ENCODE peak calls at places on chromosomes 11 and 22, in ten cellular contexts. W is ovary; D is glutamatergic neuron; F is ascending aorta; Z is Peyer's patch; X is AG10803; M is astrocyte of the spinal cord; I is CD4-positive, alpha-beta T cell; G is GM13977; U is WTC11. Y is an unnamed sample.

GRCh38 chr11:67083786-67084366 is 27.2 kb downstream of the RHOD start:
- DNase-seq in M (no peak), F (no peak), W (no peak), U (no peak), I (no peak), Z (no peak), D (no peak), X (no peak), G (no peak), Y (no peak)

GRCh38 chr11:62353841-62354240 is 16.6 kb downstream of the ASRGL1 start:
- DNase-seq in Z (no peak), X (no peak), F (no peak), W (no peak), M (no peak), G (no peak), I (no peak), D (no peak), U (no peak), Y (no peak)

GRCh38 chr11:82906236-82906635 is 4.7 kb downstream of the DDIAS start:
- DNase-seq in Z (no peak), U (no peak), G (peak), D (no peak), M (peak), I (no peak), F (no peak), X (peak), W (no peak), Y (no peak)

GRCh38 chr11:748007-748359 is 719 bp downstream of the TALDO1 start:
- DNase-seq in U (no peak), X (peak), Z (no peak), D (no peak), G (no peak), I (no peak), M (no peak), W (no peak), F (no peak), Y (no peak)

GRCh38 chr11:75275581-75275980 is 35.0 kb downstream of the TPBGL start:
- DNase-seq in G (no peak), D (no peak), M (no peak), Z (peak), I (peak), U (no peak), X (no peak), F (peak), W (no peak), Y (no peak)

GRCh38 chr11:59175104-59175503 is 3.2 kb downstream of the DTX4 start:
- DNase-seq in D (no peak), I (no peak), Z (no peak), M (no peak), U (no peak), G (no peak), W (no peak), F (no peak), X (no peak), Y (no peak)

GRCh38 chr11:1165256-1166041 is 7.7 kb downstream of the MUC5AC start:
- DNase-seq in G (peak), Z (no peak), U (peak), F (no peak), W (no peak), M (no peak), X (no peak), I (no peak), D (no peak), Y (no peak)

GRCh38 chr22:17633217-17633997 is 4.9 kb upstream of the ATP6V1E1 start:
- DNase-seq in Z (no peak), F (no peak), X (peak), W (no peak), G (no peak), U (no peak), M (peak), D (no peak), I (no peak), Y (no peak)

GRCh38 chr11:131423715-131424114 is 53.3 kb downstream of the NTM start:
- DNase-seq in Z (no peak), F (no peak), D (no peak), U (no peak), M (no peak), I (no peak), G (no peak), X (peak), W (no peak), Y (no peak)

GRCh38 chr22:44180706-44181032 is at the start of gene PARVG:
- DNase-seq in I (peak), D (no peak), X (no peak), W (no peak), Z (peak), U (peak), G (peak), M (no peak), F (no peak), Y (no peak)

GRCh38 chr11:84865257-84865656 is 761.9 kb downstream of the DLG2 start:
- DNase-seq in F (no peak), I (no peak), W (no peak), U (no peak), M (no peak), Z (no peak), X (no peak), D (no peak), G (no peak), Y (no peak)

GRCh38 chr22:43867839-43868652 is 5.7 kb upstream of the SULT4A1 start:
- DNase-seq in X (peak), M (peak), I (no peak), Z (no peak), F (no peak), D (no peak), U (peak), G (no peak), W (peak), Y (peak)

GRCh38 chr22:19478086-19478392 is 954 bp downstream of the UFD1 start:
- DNase-seq in D (no peak), X (no peak), M (no peak), G (no peak), I (no peak), W (no peak), Z (no peak), F (no peak), U (no peak), Y (no peak)

GRCh38 chr11:109783017-109783416 is 310.2 kb upstream of the ZC3H12C start:
- DNase-seq in U (no peak), F (no peak), W (no peak), D (no peak), G (no peak), I (no peak), X (no peak), M (peak), Z (no peak), Y (no peak)

GRCh38 chr22:22237521-22237920 is 7.1 kb upstream of the VPREB1 start:
- DNase-seq in Z (no peak), X (no peak), U (no peak), W (no peak), G (no peak), M (no peak), I (no peak), D (no peak), F (no peak), Y (no peak)

GRCh38 chr11:96207459-96208449 is 135.2 kb downstream of the MAML2 start:
- DNase-seq in X (no peak), M (no peak), G (no peak), Z (peak), F (no peak), D (no peak), U (no peak), I (no peak), W (no peak), Y (no peak)

GRCh38 chr11:123334925-123335324 is 95.1 kb upstream of the GRAMD1B start:
- DNase-seq in X (no peak), G (no peak), U (no peak), M (no peak), Z (no peak), I (no peak), D (no peak), W (no peak), F (no peak), Y (no peak)

GRCh38 chr22:12601870-12602779 is 2925.9 kb upstream of the OR11H1 start:
- DNase-seq in X (no peak), U (no peak), M (no peak), Z (no peak), D (peak), W (no peak), G (no peak), F (peak), I (no peak), Y (no peak)

GRCh38 chr11:62555464-62556092 is 9.0 kb upstream of the AHNAK start:
- DNase-seq in D (no peak), X (no peak), I (peak), M (no peak), W (no peak), F (no peak), G (peak), U (no peak), Z (peak), Y (no peak)

GRCh38 chr22:49880281-49880680 is 26.6 kb downstream of the ZBED4 start:
- DNase-seq in M (peak), Z (no peak), X (no peak), I (no peak), W (no peak), F (no peak), G (peak), U (peak), D (peak), Y (no peak)

GRCh38 chr22:32735516-32735915 is 66.0 kb upstream of the TIMP3 start:
- DNase-seq in X (no peak), G (no peak), Z (no peak), U (no peak), I (no peak), F (no peak), D (no peak), M (no peak), W (no peak), Y (no peak)

GRCh38 chr11:33772300-33772699 is 2.0 kb downstream of the FBXO3 start:
- DNase-seq in X (no peak), Z (no peak), M (peak), F (no peak), U (no peak), W (no peak), I (no peak), G (no peak), D (no peak), Y (no peak)

GRCh38 chr11:44833869-44834452 is 107.2 kb downstream of the TSPAN18 start:
- DNase-seq in F (no peak), W (no peak), U (no peak), M (no peak), G (no peak), I (no peak), Z (no peak), D (no peak), X (no peak), Y (no peak)

GRCh38 chr11:130159657-130160459 is at the start of gene ST14:
- DNase-seq in X (no peak), F (no peak), D (peak), M (no peak), W (no peak), U (peak), G (peak), I (no peak), Z (peak), Y (no peak)

GRCh38 chr11:120871924-120872323 is 152.0 kb upstream of the TBCEL start:
- DNase-seq in W (no peak), F (no peak), G (no peak), I (no peak), M (no peak), X (no peak), Z (no peak), D (no peak), U (no peak), Y (no peak)

GRCh38 chr11:9341638-9342137 is 27.3 kb upstream of the TMEM41B start:
- DNase-seq in I (no peak), U (no peak), G (no peak), D (no peak), X (no peak), M (no peak), W (no peak), F (no peak), Z (no peak), Y (no peak)

GRCh38 chr22:36183446-36183845 is 18.2 kb downstream of the APOL4 start:
- DNase-seq in M (no peak), Z (no peak), U (no peak), G (no peak), D (no peak), X (no peak), I (no peak), F (peak), W (no peak), Y (no peak)

GRCh38 chr11:132520199-132520598 is 1012.1 kb downstream of the OPCML start:
- DNase-seq in W (no peak), D (no peak), G (no peak), U (no peak), M (no peak), Z (no peak), F (no peak), X (peak), I (no peak), Y (no peak)

GRCh38 chr11:726278-726915 is 20.4 kb downstream of the EPS8L2 start:
- DNase-seq in G (peak), I (no peak), U (peak), W (peak), F (peak), M (peak), Z (peak), X (no peak), D (no peak), Y (no peak)

GRCh38 chr11:125356736-125357292 is 139.3 kb downstream of the FEZ1 start:
- DNase-seq in U (no peak), W (no peak), M (no peak), G (no peak), D (no peak), X (no peak), Z (no peak), I (no peak), F (no peak), Y (no peak)
- TF ChIP-seq CTCF in U (no peak), W (no peak), M (no peak), G (no peak), D (no peak), X (no peak), Z (no peak), I (no peak), F (no peak), Y (no peak)

DNA sequence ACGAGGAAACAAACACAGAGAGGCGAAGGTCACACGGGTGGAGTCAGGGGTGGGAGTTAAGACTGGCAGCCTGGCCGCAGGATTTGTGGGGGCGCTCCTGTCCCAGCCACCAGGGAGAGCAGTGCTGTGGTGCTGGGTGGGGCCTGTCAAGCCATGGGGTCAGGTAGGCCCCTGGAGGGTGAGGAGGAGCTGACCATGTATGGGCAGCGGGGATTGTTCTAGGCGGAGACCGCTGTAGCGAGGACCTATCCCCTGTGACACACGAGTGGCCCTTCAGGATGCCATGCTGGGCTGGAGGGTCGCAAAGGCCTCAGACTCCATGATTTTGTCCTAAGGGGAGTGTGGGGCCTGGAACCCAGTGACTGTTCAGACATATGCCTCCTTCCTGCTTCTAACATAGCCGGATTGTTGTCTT is 1.6 kb upstream of the RPS19BP1 start:
- DNase-seq in Z (no peak), F (no peak), D (no peak), G (no peak), M (no peak), U (no peak), W (no peak), X (no peak), I (no peak), Y (no peak)
- TF ChIP-seq CTCF in Z (no peak), F (no peak), D (no peak), G (no peak), M (no peak), U (no peak), W (no peak), X (no peak), I (no peak), Y (no peak)

GRCh38 chr22:39654959-39655579 is 84.5 kb downstream of the CACNA1I start:
- DNase-seq in I (no peak), U (peak), D (no peak), G (no peak), Z (no peak), M (no peak), X (no peak), W (no peak), F (no peak), Y (no peak)
- TF ChIP-seq CTCF in I (no peak), U (no peak), D (no peak), G (peak), Z (no peak), M (peak), X (no peak), W (no peak), F (no peak), Y (no peak)

GRCh38 chr22:47449508-47450270 is 687.2 kb downstream of the TBC1D22A start:
- DNase-seq in W (no peak), U (no peak), G (peak), D (no peak), M (no peak), X (no peak), I (no peak), F (no peak), Z (no peak), Y (no peak)

GRCh38 chr22:47453049-47453448 is 690.6 kb downstream of the TBC1D22A start:
- DNase-seq in U (no peak), M (no peak), Z (no peak), D (no peak), I (no peak), W (no peak), G (peak), X (no peak), F (no peak), Y (no peak)

GRCh38 chr22:47448231-47449035 is 686.0 kb downstream of the TBC1D22A start:
- DNase-seq in U (no peak), Z (no peak), M (no peak), W (no peak), G (peak), I (no peak), F (no peak), D (no peak), X (no peak), Y (no peak)

GRCh38 chr22:47450876-47451475 is 688.5 kb downstream of the TBC1D22A start:
- DNase-seq in W (no peak), X (no peak), Z (no peak), U (no peak), M (no peak), G (no peak), I (no peak), D (no peak), F (no peak), Y (no peak)

GRCh38 chr22:47452184-47452583 is 689.7 kb downstream of the TBC1D22A start:
- DNase-seq in D (no peak), F (no peak), I (no peak), Z (no peak), M (no peak), W (no peak), X (no peak), G (no peak), U (peak), Y (no peak)
- TF ChIP-seq CTCF in D (no peak), F (no peak), I (no peak), Z (no peak), M (peak), W (no peak), X (peak), G (peak), U (peak), Y (no peak)

GRCh38 chr22:38705235-38706100 is at the start of gene GTPBP1:
- DNase-seq in W (peak), F (peak), X (peak), M (peak), D (peak), I (peak), U (peak), G (peak), Z (peak), Y (peak)
- TF ChIP-seq CTCF in W (no peak), F (no peak), X (peak), M (no peak), D (no peak), I (peak), U (no peak), G (no peak), Z (peak), Y (no peak)

DNA sequence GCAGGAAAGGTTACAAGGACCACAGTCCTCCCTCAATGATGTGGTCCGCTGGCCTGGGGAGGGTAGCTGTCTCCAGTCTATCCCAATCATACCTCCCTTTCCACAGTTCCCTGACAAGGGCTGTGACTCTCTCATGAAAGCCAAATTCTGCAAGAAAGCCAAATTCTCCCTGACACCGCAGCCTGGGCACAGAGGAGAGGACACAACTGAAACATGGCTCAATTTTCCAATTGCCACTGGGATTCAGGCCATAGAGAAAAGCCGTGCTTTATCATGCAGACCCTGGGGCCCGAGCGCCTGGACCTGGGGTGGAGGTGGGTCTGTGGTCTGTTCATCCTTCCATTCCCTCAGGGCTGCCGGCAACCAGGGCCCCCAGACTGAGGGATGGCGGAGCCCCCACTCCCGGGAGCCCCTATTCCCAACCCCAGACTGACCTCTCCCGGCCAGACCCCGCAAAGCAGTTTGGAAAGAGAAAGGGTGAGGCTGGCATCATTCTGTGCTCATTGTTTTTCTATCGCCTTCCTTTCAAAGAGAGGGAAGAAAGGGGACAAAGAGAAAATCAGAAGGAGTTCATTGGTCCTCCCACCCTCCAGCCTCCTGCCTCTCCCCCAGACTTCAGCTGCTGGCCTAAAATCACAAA is 239.5 kb downstream of the BUD13 start:
- DNase-seq in D (peak), X (no peak), I (no peak), U (peak), M (no peak), W (no peak), F (peak), G (no peak), Z (no peak), Y (no peak)
- TF ChIP-seq CTCF in D (no peak), X (no peak), I (no peak), U (no peak), M (no peak), W (no peak), F (no peak), G (peak), Z (no peak), Y (no peak)

GRCh38 chr11:32003335-32003734 is 87.5 kb upstream of the RCN1 start:
- DNase-seq in I (no peak), M (no peak), W (no peak), F (no peak), X (no peak), G (no peak), Z (no peak), U (no peak), D (peak), Y (no peak)

GRCh38 chr11:32008879-32009548 is 81.9 kb upstream of the RCN1 start:
- DNase-seq in X (no peak), F (no peak), U (no peak), I (no peak), W (no peak), G (no peak), M (no peak), D (no peak), Z (no peak), Y (no peak)

GRCh38 chr11:32002311-32002710 is 88.6 kb upstream of the RCN1 start:
- DNase-seq in W (no peak), Z (no peak), I (no peak), X (peak), M (no peak), G (no peak), D (no peak), U (no peak), F (no peak), Y (no peak)

GRCh38 chr11:32005786-32006406 is 85.0 kb upstream of the RCN1 start:
- DNase-seq in W (no peak), X (peak), Z (no peak), G (no peak), M (peak), I (no peak), D (no peak), F (no peak), U (no peak), Y (no peak)

DNA sequence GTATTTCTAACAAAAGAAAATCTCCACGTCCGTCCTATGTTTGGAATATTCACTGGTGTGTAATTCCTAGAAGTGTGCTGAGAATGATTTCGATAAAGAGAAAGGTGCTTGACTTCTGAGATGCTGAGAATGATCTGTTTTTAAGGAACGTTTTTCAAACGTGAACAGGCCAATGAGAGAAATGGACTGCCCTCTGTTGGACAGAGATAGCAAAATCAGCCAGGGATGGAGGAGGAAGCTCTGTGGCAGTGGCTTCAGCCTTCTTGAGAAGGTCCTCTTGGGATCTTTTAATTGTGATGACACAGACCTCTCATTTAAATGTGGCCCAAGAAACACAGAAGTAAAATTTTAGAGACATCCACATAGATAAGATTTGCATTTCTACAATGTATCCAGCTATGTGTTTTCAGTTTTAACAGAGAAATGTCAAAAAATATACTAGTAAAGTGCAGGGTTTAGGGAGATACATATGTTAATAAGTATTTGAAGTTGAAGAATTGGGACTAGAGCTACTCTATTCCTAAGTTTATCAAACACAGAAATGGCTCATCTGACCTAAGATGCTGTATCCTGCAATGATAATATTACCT is 84.0 kb upstream of the RCN1 start:
- DNase-seq in W (no peak), D (peak), X (peak), F (no peak), G (peak), M (peak), I (no peak), U (peak), Z (no peak), Y (no peak)
- TF ChIP-seq CTCF in W (peak), D (peak), X (peak), F (no peak), G (peak), M (peak), I (peak), U (peak), Z (no peak), Y (peak)

GRCh38 chr11:14374922-14375630 is 16.1 kb upstream of the RRAS2 start:
- DNase-seq in W (no peak), F (no peak), U (peak), M (no peak), X (no peak), Z (no peak), G (no peak), D (no peak), I (no peak), Y (no peak)
- TF ChIP-seq CTCF in W (no peak), F (no peak), U (peak), M (peak), X (no peak), Z (no peak), G (peak), D (peak), I (no peak), Y (no peak)